ENCODE peak calls at places on chromosome 14, in four cellular contexts. P is GM12865, J is brain microvascular endothelial cell, W is Panc1. I is an unnamed sample.

GRCh38 chr14:73833530-73834257 is 17.9 kb upstream of the PTGR2 start:
- DNase-seq in J (no peak), P (no peak), W (no peak), I (peak; percentile 88)

GRCh38 chr14:38616959-38617358 is 361.1 kb upstream of the CLEC14A start:
- DNase-seq in J (no peak), W (no peak), P (no peak), I (peak; percentile 41)

GRCh38 chr14:24351517-24351916 is 11.7 kb upstream of the RIPK3 start:
- DNase-seq in P (no peak), J (no peak), W (no peak), I (no peak)

GRCh38 chr14:92945959-92946846 is 23.3 kb downstream of the CHGA start:
- DNase-seq in W (peak; percentile 8), P (no peak), J (peak; percentile 57), I (peak; percentile 76)

GRCh38 chr14:51628230-51628629 is 23.5 kb upstream of the FRMD6 start:
- DNase-seq in J (no peak), P (no peak), W (no peak), I (no peak)

GRCh38 chr14:24972844-24973243 is 77.1 kb downstream of the STXBP6 start:
- DNase-seq in J (no peak), W (no peak), P (no peak), I (no peak)

GRCh38 chr14:23567186-23568020 is at the start of gene AP1G2:
- DNase-seq in W (no peak), P (peak; percentile 95), J (peak; percentile 17), I (peak; percentile 92)

GRCh38 chr14:26377150-26377549 is 220.7 kb downstream of the NOVA1 start:
- DNase-seq in P (no peak), W (no peak), J (no peak), I (no peak)

GRCh38 chr14:59507063-59507751 is 22.9 kb downstream of the JKAMP start:
- DNase-seq in W (peak; percentile 55), P (peak; percentile 55), J (peak; percentile 64), I (no peak)

GRCh38 chr14:44135972-44136371 is 371.1 kb downstream of the FSCB start:
- DNase-seq in J (no peak), P (no peak), W (no peak), I (no peak)

DNA sequence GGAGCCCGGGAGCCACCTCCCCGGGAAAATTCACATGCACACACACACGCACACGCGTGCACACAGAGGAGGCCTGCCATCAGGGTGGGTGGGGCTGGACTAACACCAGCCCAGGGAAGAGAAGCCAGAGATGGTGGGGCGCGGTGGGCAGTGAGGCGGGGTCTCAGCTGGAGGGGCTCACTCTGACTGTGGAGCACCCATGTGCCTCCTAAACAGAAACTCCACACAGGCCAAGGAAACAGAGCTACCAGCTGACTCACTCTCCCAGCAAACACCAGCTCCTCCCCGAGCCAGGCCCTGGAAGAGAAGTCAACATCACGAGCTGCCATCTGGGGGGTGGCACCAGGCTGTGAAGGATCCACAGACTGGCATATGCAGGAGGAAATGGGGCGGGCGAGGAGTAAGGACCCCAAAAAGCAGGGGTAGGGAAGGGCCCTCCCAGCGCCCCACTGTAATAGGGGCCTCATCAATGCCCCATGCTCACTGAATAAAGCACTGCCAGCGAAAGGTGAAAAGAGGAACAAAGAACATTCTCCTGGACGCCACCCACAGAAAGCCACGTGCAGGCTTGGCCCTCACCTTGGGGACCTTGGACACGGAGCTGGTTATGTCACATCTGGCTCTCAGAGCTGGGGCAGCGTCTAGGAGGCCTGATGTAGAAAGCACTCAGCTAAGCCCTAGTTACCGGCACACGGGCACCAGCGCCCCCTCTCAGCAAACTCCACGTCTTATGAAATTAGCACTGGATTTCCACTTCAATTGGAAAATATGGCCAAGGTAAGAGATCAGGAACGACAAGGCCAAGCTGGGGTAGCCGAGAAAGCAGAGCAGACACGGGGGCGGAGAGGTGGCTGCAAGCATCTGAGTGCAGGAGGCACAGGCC is 8.4 kb upstream of the INF2 start:
- DNase-seq in P (peak; percentile 74), W (no peak), J (peak; percentile 74), I (no peak)
- TF ChIP-seq CTCF in P (peak; percentile 21), W (no peak), J (peak; percentile 48), I (peak; percentile 77)

DNA sequence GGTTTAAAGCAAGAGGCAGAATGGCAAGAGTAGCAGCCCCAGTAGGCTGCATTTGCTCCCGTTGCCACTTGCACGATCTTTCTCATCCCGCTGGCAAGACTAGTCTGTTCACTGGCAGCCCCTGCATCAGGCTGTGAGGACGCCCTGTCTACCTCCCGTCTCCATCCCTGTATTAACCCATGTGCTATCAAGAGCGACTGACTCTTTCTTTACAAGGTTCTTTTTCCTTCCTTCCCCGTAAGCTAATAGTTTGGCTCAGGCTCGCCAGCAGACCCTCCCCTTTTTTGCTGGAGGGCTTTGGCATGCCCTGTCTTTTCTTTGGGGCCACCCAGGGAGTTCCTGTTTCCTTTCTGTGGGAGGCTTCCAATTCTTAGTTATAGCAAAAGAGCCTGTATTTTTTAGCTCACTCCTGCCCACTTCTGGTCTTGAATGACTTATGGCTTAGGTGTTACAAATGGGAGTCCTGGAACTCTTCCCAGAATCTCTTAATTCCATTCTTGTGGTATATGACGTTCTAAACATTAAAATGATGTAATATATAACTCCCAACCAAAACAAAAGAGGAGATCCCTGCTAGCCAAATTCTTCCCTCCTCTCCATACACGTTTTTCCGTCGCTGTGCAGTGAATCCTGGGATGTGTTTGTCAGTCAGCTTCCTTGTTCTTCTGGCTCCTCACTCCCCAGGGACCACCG is 149.0 kb downstream of the PRKCH start:
- DNase-seq in W (no peak), P (no peak), J (peak; percentile 94), I (no peak)
- TF ChIP-seq CTCF in W (no peak), P (no peak), J (peak; percentile 50), I (peak; percentile 77)

GRCh38 chr14:68977741-68978549 is 1.2 kb downstream of the ACTN1 start:
- DNase-seq in J (peak; percentile 74), P (peak; percentile 66), W (no peak), I (peak; percentile 96)
- TF ChIP-seq CTCF in J (peak; percentile 28), P (no peak), W (no peak), I (peak; percentile 46)

GRCh38 chr14:20934148-20934762 is 21.0 kb upstream of the RNASE2 start:
- DNase-seq in J (no peak), P (peak; percentile 45), W (no peak), I (no peak)
- TF ChIP-seq CTCF in J (peak; percentile 74), P (peak; percentile 51), W (peak; percentile 67), I (peak; percentile 65)

GRCh38 chr14:87049886-87050820 is 942.8 kb downstream of the GALC start:
- DNase-seq in P (peak; percentile 1), W (no peak), J (peak; percentile 5), I (no peak)
- TF ChIP-seq CTCF in P (peak; percentile 15), W (peak; percentile 56), J (peak; percentile 46), I (peak; percentile 66)

GRCh38 chr14:102878174-102878969 is 44.1 kb upstream of the AMN start:
- DNase-seq in W (no peak), P (no peak), J (no peak), I (no peak)
- TF ChIP-seq CTCF in W (no peak), P (no peak), J (no peak), I (no peak)

GRCh38 chr14:20343092-20343854 is at the start of gene PARP2:
- DNase-seq in P (peak; percentile 100), W (peak; percentile 98), J (peak; percentile 99), I (peak; percentile 99)
- TF ChIP-seq CTCF in P (no peak), W (no peak), J (no peak), I (no peak)